ENCODE peak calls at places on chromosomes 6 and 20, in eight cellular contexts. B, J, F, U, K, C, S and Y are unnamed samples.

GRCh38 chr6:4732691-4733315 is 43.4 kb upstream of the CDYL start:
- DNase-seq in B (no peak), J (peak; percentile 87), F (peak; percentile 49), U (peak; percentile 41), K (no peak), C (peak; percentile 86), S (no peak), Y (peak; percentile 98)

GRCh38 chr6:79467716-79468115 is 69.5 kb downstream of the LCA5 start:
- DNase-seq in B (no peak), J (no peak), F (no peak), U (no peak), K (no peak), C (no peak), S (peak; percentile 12), Y (no peak)

GRCh38 chr6:105606871-105607421 is 204.1 kb upstream of the PREP start:
- DNase-seq in B (no peak), J (no peak), F (peak; percentile 29), U (no peak), K (no peak), C (no peak), S (no peak), Y (no peak)

GRCh38 chr6:105330364-105330763 is 72.5 kb downstream of the PREP start:
- DNase-seq in B (no peak), J (no peak), F (no peak), U (no peak), K (no peak), C (no peak), S (no peak), Y (no peak)

GRCh38 chr6:40461643-40462042 is 125.5 kb downstream of the LRFN2 start:
- DNase-seq in B (no peak), J (no peak), F (no peak), U (no peak), K (no peak), C (no peak), S (no peak), Y (no peak)

GRCh38 chr20:48819813-48820648 is 7.8 kb downstream of the PREX1 start:
- DNase-seq in B (no peak), J (no peak), F (no peak), U (no peak), K (no peak), C (no peak), S (no peak), Y (no peak)

GRCh38 chr20:38883081-38883980 is 42.9 kb upstream of the FAM83D start:
- DNase-seq in B (no peak), J (peak; percentile 36), F (no peak), U (no peak), K (no peak), C (no peak), S (no peak), Y (no peak)

GRCh38 chr6:4588581-4588980 is 187.6 kb upstream of the CDYL start:
- DNase-seq in B (no peak), J (no peak), F (no peak), U (no peak), K (no peak), C (no peak), S (no peak), Y (no peak)

GRCh38 chr6:21707527-21707926 is 114.0 kb downstream of the SOX4 start:
- DNase-seq in B (no peak), J (no peak), F (no peak), U (no peak), K (no peak), C (no peak), S (no peak), Y (no peak)

GRCh38 chr6:27772261-27773001 is 139.8 kb downstream of the OR2B2 start:
- DNase-seq in B (peak; percentile 78), J (peak; percentile 92), F (peak; percentile 87), U (peak; percentile 93), K (peak; percentile 74), C (peak; percentile 69), S (peak; percentile 38), Y (peak; percentile 96)

GRCh38 chr20:48154040-48154439 is 368.8 kb upstream of the SULF2 start:
- DNase-seq in B (no peak), J (no peak), F (no peak), U (no peak), K (no peak), C (no peak), S (no peak), Y (no peak)

GRCh38 chr6:143941852-143942627 is 66.0 kb downstream of the PLAGL1 start:
- DNase-seq in B (peak; percentile 27), J (peak; percentile 71), F (peak; percentile 42), U (peak; percentile 69), K (no peak), C (no peak), S (peak; percentile 47), Y (peak; percentile 4)

GRCh38 chr6:164069352-164070022 is 655.0 kb downstream of the QKI start:
- DNase-seq in B (no peak), J (peak; percentile 75), F (no peak), U (no peak), K (no peak), C (no peak), S (no peak), Y (no peak)